ENCODE peak calls at places on chromosomes 7 and 10, in eight cellular contexts. A is body of pancreas, V is HCT116, Q is right lobe of liver, B is upper lobe of left lung, I is adrenal gland, Y is A549, F is breast epithelium. U is an unnamed sample.
A peak's percentile ranks its signal among the peaks of the same experiment; 100 is the strongest.

GRCh38 chr7:151337346-151337745 is 4.3 kb upstream of the NUB1 start:
- DNase-seq in A (no peak), V (no peak), Q (no peak), B (no peak), I (no peak), Y (no peak), F (no peak), U (no peak)

GRCh38 chr7:102069913-102070629 is 216.6 kb upstream of the SH2B2 start:
- DNase-seq in A (no peak), V (no peak), Q (no peak), B (no peak), I (no peak), Y (no peak), F (peak; percentile 9), U (no peak)

GRCh38 chr10:110842305-110842952 is 29.3 kb upstream of the PDCD4 start:
- DNase-seq in A (no peak), V (no peak), Q (no peak), B (no peak), I (no peak), Y (no peak), F (no peak), U (no peak)

GRCh38 chr10:122307669-122308486 is 36.8 kb downstream of the BTBD16 start:
- DNase-seq in A (peak; percentile 64), V (peak; percentile 97), Q (peak; percentile 68), B (no peak), I (peak; percentile 89), Y (peak; percentile 91), F (no peak), U (peak; percentile 67)

GRCh38 chr10:3935933-3936359 is 150.9 kb upstream of the KLF6 start:
- DNase-seq in A (peak; percentile 76), V (no peak), Q (peak; percentile 44), B (no peak), I (no peak), Y (no peak), F (no peak), U (no peak)

GRCh38 chr10:63697956-63698814 is 177.0 kb downstream of the REEP3 start:
- DNase-seq in A (no peak), V (no peak), Q (no peak), B (no peak), I (peak; percentile 37), Y (no peak), F (no peak), U (no peak)

GRCh38 chr7:129830949-129831348 is 121.8 kb downstream of the UBE2H start:
- DNase-seq in A (no peak), V (no peak), Q (no peak), B (no peak), I (no peak), Y (no peak), F (no peak), U (no peak)

GRCh38 chr7:128398841-128399135 is 11.0 kb downstream of the IMPDH1 start:
- DNase-seq in A (no peak), V (no peak), Q (no peak), B (no peak), I (no peak), Y (no peak), F (no peak), U (no peak)

GRCh38 chr7:121610243-121610642 is 214.1 kb upstream of the FAM3C start:
- DNase-seq in A (no peak), V (no peak), Q (no peak), B (no peak), I (no peak), Y (no peak), F (no peak), U (no peak)

GRCh38 chr7:155466814-155467675 is 9.1 kb downstream of the EN2 start:
- DNase-seq in A (no peak), V (no peak), Q (no peak), B (no peak), I (no peak), Y (no peak), F (no peak), U (no peak)

GRCh38 chr10:77392851-77393250 is 244.8 kb downstream of the KCNMA1 start:
- DNase-seq in A (no peak), V (peak; percentile 50), Q (no peak), B (peak; percentile 65), I (peak; percentile 35), Y (peak; percentile 80), F (peak; percentile 65), U (no peak)

GRCh38 chr10:72353028-72353962 is 1.4 kb downstream of the DNAJB12 start:
- DNase-seq in A (no peak), V (no peak), Q (no peak), B (peak; percentile 54), I (peak; percentile 67), Y (peak; percentile 40), F (no peak), U (peak; percentile 57)

GRCh38 chr10:73785721-73786511 is 510 bp downstream of the ZSWIM8 start:
- DNase-seq in A (peak; percentile 49), V (no peak), Q (peak; percentile 55), B (peak; percentile 69), I (peak; percentile 65), Y (no peak), F (no peak), U (peak; percentile 32)

GRCh38 chr10:122786269-122786668 is 59.4 kb downstream of the CUZD1 start:
- DNase-seq in A (no peak), V (no peak), Q (no peak), B (no peak), I (no peak), Y (peak; percentile 3), F (no peak), U (no peak)

GRCh38 chr7:100681491-100682227 is 8.1 kb downstream of the GNB2 start:
- DNase-seq in A (no peak), V (no peak), Q (no peak), B (no peak), I (peak; percentile 23), Y (no peak), F (no peak), U (no peak)

GRCh38 chr10:116694927-116695268 is 47.5 kb downstream of the HSPA12A start:
- DNase-seq in A (no peak), V (no peak), Q (no peak), B (no peak), I (no peak), Y (no peak), F (no peak), U (no peak)

GRCh38 chr7:102426268-102427031 is 6.9 kb upstream of the ORAI2 start:
- DNase-seq in A (no peak), V (no peak), Q (no peak), B (peak; percentile 53), I (no peak), Y (no peak), F (no peak), U (no peak)

GRCh38 chr10:92720306-92721165 is 30.8 kb downstream of the HHEX start:
- DNase-seq in A (no peak), V (no peak), Q (no peak), B (no peak), I (no peak), Y (no peak), F (no peak), U (no peak)

GRCh38 chr7:99928994-99929729 is at the start of gene GJC3:
- DNase-seq in A (peak; percentile 17), V (peak; percentile 49), Q (peak; percentile 57), B (peak; percentile 64), I (peak; percentile 56), Y (peak; percentile 75), F (peak; percentile 66), U (peak; percentile 51)

GRCh38 chr10:77361846-77362245 is 275.8 kb downstream of the KCNMA1 start:
- DNase-seq in A (no peak), V (no peak), Q (no peak), B (no peak), I (no peak), Y (no peak), F (no peak), U (no peak)

GRCh38 chr7:73972614-73973013 is 55.4 kb upstream of the ELN start:
- DNase-seq in A (no peak), V (no peak), Q (no peak), B (peak; percentile 5), I (no peak), Y (no peak), F (no peak), U (peak; percentile 0)

GRCh38 chr7:149877890-149878522 is 4.2 kb downstream of the ATP6V0E2 start:
- DNase-seq in A (no peak), V (no peak), Q (no peak), B (peak; percentile 17), I (no peak), Y (no peak), F (no peak), U (no peak)

GRCh38 chr7:134502463-134502862 is 24.9 kb upstream of the AKR1B10 start:
- DNase-seq in A (no peak), V (no peak), Q (no peak), B (peak; percentile 54), I (peak; percentile 70), Y (no peak), F (no peak), U (peak; percentile 41)

DNA sequence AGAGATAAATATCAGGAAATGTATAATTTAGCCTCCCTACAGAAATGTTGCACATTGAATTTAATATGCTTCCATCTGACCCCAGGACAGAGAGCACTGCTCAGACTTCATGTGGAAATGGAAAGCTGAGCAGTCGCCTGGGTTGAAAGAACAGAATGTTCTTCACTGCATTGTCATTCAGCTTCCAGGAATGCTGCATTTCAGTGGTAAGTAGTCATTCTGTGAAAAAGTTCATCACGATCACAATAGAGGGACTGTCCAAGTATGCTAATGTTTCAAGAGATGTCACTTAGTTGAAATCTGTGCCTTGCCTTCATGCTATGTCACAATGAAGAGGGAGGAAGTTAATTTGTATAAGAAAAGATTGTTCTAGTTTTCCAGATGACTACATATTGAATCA is 147.3 kb downstream of the NRCAM start:
- DNase-seq in A (no peak), V (no peak), Q (no peak), B (no peak), I (no peak), Y (no peak), F (no peak), U (no peak)
- H3K27ac ChIP-seq in A (no peak overlapping the region), V (no peak overlapping the region), Q (no peak overlapping the region), B (no peak overlapping the region), I (peak overlapping the region; percentile 68), Y (peak overlapping the region; percentile 52), F (peak overlapping the region; percentile 10), U (no peak overlapping the region)

GRCh38 chr10:70124918-70125317 is 7.7 kb downstream of the AIFM2 start:
- DNase-seq in A (no peak), V (no peak), Q (no peak), B (no peak), I (no peak), Y (no peak), F (no peak), U (no peak)
- TF ChIP-seq POLR2A in A (no peak), V (no peak), Q (no peak), B (no peak), I (no peak), Y (no peak), F (no peak), U (no peak)

DNA sequence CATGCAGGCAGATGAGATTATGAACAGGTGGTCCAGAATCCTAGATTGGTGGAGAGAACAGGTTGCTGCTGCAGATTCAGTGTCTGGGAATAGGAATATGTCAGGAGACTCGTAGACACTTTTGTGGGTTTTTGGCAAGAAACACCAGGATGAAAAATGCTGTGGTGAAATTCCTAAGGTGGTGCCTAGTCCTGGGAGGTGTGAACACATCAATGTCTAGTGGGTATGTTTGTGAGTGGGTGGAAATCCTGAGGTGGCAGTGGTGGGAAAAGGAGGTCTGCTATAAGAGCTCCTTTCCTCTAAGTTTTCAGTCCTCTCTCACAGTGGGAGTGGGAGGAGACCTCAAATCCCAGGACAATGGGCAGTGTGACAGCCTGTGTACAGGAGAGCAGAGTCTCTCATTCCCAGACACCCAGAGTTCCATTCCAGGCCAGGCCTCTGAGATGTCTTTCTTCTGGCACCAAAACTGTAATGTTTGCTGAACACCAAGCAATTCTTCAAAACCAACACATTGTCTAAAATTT is 5.1 kb downstream of the ERV3-1 start:
- DNase-seq in A (no peak), V (no peak), Q (no peak), B (no peak), I (no peak), Y (no peak), F (no peak), U (no peak)
- H3K9me3 ChIP-seq in A (no peaks in the 10 kb centered on the region), V (peaks cover 6% of the 10 kb centered on the region), Q (no peaks in the 10 kb centered on the region), B (peaks cover 8% of the 10 kb centered on the region), I (peaks cover 18% of the 10 kb centered on the region), Y (peaks cover 85% of the 10 kb centered on the region), F (peaks cover 2% of the 10 kb centered on the region), U (no peaks in the 10 kb centered on the region)

GRCh38 chr7:66125052-66125694 is 10.5 kb downstream of the CRCP start:
- DNase-seq in A (no peak), V (no peak), Q (no peak), B (no peak), I (no peak), Y (no peak), F (no peak), U (no peak)
- H3K27ac ChIP-seq in A (peak overlapping the region; percentile 17), V (no peak overlapping the region), Q (peak overlapping the region; percentile 91), B (peak overlapping the region; percentile 60), I (peak overlapping the region; percentile 71), Y (no peak overlapping the region), F (peak overlapping the region; percentile 46), U (no peak overlapping the region)

U was measured in testis.